ENCODE peak calls at places on chromosome 20, in eight cellular contexts. Z, D, R, F, U, E, Y and X are unnamed samples.

GRCh38 chr20:43911066-43911465 is 3.6 kb upstream of the TOX2 start:
- DNase-seq in Z (no peak), D (no peak), R (no peak), F (no peak), U (no peak), E (no peak), Y (peak), X (no peak)

GRCh38 chr20:32470025-32470861 is 112.1 kb downstream of the ASXL1 start:
- DNase-seq in Z (peak), D (no peak), R (peak), F (no peak), U (peak), E (no peak), Y (peak), X (no peak)

GRCh38 chr20:63125893-63126601 is 89.9 kb downstream of the YTHDF1 start:
- DNase-seq in Z (peak), D (no peak), R (no peak), F (no peak), U (no peak), E (no peak), Y (no peak), X (no peak)

GRCh38 chr20:61605862-61606557 is 353.9 kb downstream of the CDH4 start:
- DNase-seq in Z (no peak), D (no peak), R (no peak), F (no peak), U (no peak), E (no peak), Y (no peak), X (no peak)

GRCh38 chr20:62066983-62067433 is 1.3 kb upstream of the TAF4 start:
- DNase-seq in Z (no peak), D (no peak), R (peak), F (no peak), U (peak), E (no peak), Y (no peak), X (no peak)

GRCh38 chr20:12764053-12764452 is 244.7 kb upstream of the SPTLC3 start:
- DNase-seq in Z (no peak), D (no peak), R (no peak), F (no peak), U (no peak), E (no peak), Y (no peak), X (no peak)

GRCh38 chr20:63657260-63657936 is 714 bp upstream of the RTEL1 start:
- DNase-seq in Z (peak), D (no peak), R (no peak), F (no peak), U (no peak), E (no peak), Y (peak), X (no peak)

GRCh38 chr20:33313686-33314314 is 30.8 kb downstream of the BPIFB1 start:
- DNase-seq in Z (no peak), D (no peak), R (no peak), F (no peak), U (no peak), E (no peak), Y (no peak), X (no peak)

GRCh38 chr20:1382670-1383069 is 10.2 kb downstream of the FKBP1A start:
- DNase-seq in Z (no peak), D (no peak), R (no peak), F (no peak), U (no peak), E (no peak), Y (peak), X (no peak)

GRCh38 chr20:2796011-2796660 is 4.3 kb downstream of the CPXM1 start:
- DNase-seq in Z (no peak), D (no peak), R (no peak), F (no peak), U (no peak), E (no peak), Y (no peak), X (no peak)

GRCh38 chr20:54350415-54350814 is 125.0 kb upstream of the DOK5 start:
- DNase-seq in Z (no peak), D (no peak), R (no peak), F (no peak), U (no peak), E (no peak), Y (peak), X (no peak)

GRCh38 chr20:55800501-55800900 is 204.8 kb downstream of the CBLN4 start:
- DNase-seq in Z (no peak), D (no peak), R (no peak), F (no peak), U (no peak), E (no peak), Y (no peak), X (no peak)

GRCh38 chr20:13336308-13337089 is 115.4 kb downstream of the ISM1 start:
- DNase-seq in Z (no peak), D (no peak), R (peak), F (no peak), U (no peak), E (no peak), Y (no peak), X (no peak)

GRCh38 chr20:56722042-56722441 is 92.9 kb downstream of the TFAP2C start:
- DNase-seq in Z (no peak), D (no peak), R (no peak), F (peak), U (peak), E (no peak), Y (no peak), X (peak)

GRCh38 chr20:40525356-40525755 is 163.7 kb downstream of the MAFB start:
- DNase-seq in Z (no peak), D (no peak), R (no peak), F (no peak), U (no peak), E (no peak), Y (peak), X (no peak)

GRCh38 chr20:49724637-49725606 is 11.2 kb upstream of the B4GALT5 start:
- DNase-seq in Z (no peak), D (no peak), R (no peak), F (peak), U (peak), E (no peak), Y (peak), X (no peak)

GRCh38 chr20:24708411-24709295 is 239.2 kb downstream of the SYNDIG1 start:
- DNase-seq in Z (no peak), D (no peak), R (peak), F (no peak), U (no peak), E (no peak), Y (no peak), X (no peak)

GRCh38 chr20:58523916-58524315 is 8.7 kb upstream of the APCDD1L start:
- DNase-seq in Z (no peak), D (no peak), R (no peak), F (no peak), U (no peak), E (no peak), Y (peak), X (no peak)

GRCh38 chr20:6142348-6142993 is 19.6 kb upstream of the FERMT1 start:
- DNase-seq in Z (peak), D (no peak), R (peak), F (peak), U (peak), E (no peak), Y (peak), X (no peak)

GRCh38 chr20:17431621-17432364 is 99.4 kb downstream of the BFSP1 start:
- DNase-seq in Z (peak), D (peak), R (peak), F (peak), U (peak), E (peak), Y (peak), X (no peak)

GRCh38 chr20:59737073-59737691 is 132.8 kb downstream of the PHACTR3 start:
- DNase-seq in Z (no peak), D (no peak), R (no peak), F (no peak), U (no peak), E (no peak), Y (no peak), X (no peak)

GRCh38 chr20:62958388-62959100 is 6.0 kb downstream of the SLC17A9 start:
- DNase-seq in Z (no peak), D (no peak), R (no peak), F (no peak), U (no peak), E (no peak), Y (no peak), X (no peak)

GRCh38 chr20:58883243-58883691 is 30.8 kb downstream of the GNAS start:
- DNase-seq in Z (no peak), D (no peak), R (no peak), F (no peak), U (no peak), E (no peak), Y (no peak), X (no peak)

GRCh38 chr20:17966432-17967312 is 1.9 kb downstream of the SNX5 start:
- DNase-seq in Z (no peak), D (no peak), R (peak), F (no peak), U (peak), E (no peak), Y (peak), X (no peak)

GRCh38 chr20:10793741-10794140 is 119.9 kb upstream of the JAG1 start:
- DNase-seq in Z (no peak), D (no peak), R (no peak), F (no peak), U (no peak), E (no peak), Y (no peak), X (no peak)

GRCh38 chr20:37527638-37528441 is at the start of gene BLCAP:
- DNase-seq in Z (peak), D (peak), R (peak), F (peak), U (peak), E (peak), Y (peak), X (peak)

GRCh38 chr20:38152175-38153010 is 12.7 kb downstream of the TGM2 start:
- DNase-seq in Z (peak), D (no peak), R (peak), F (peak), U (peak), E (no peak), Y (peak), X (no peak)

GRCh38 chr20:32945710-32946221 is 58.5 kb downstream of the SUN5 start:
- DNase-seq in Z (no peak), D (no peak), R (no peak), F (no peak), U (peak), E (no peak), Y (peak), X (no peak)

GRCh38 chr20:44733341-44734069 is 12.2 kb upstream of the KCNK15 start:
- DNase-seq in Z (peak), D (peak), R (peak), F (peak), U (peak), E (peak), Y (peak), X (no peak)

GRCh38 chr20:18180815-18181214 is 43.2 kb downstream of the KAT14 start:
- DNase-seq in Z (no peak), D (no peak), R (no peak), F (no peak), U (no peak), E (no peak), Y (no peak), X (no peak)

GRCh38 chr20:56285496-56285895 is 37.0 kb downstream of the MC3R start:
- DNase-seq in Z (no peak), D (no peak), R (no peak), F (no peak), U (no peak), E (no peak), Y (peak), X (no peak)

GRCh38 chr20:63090052-63090451 is 83.3 kb upstream of the BHLHE23 start:
- DNase-seq in Z (peak), D (no peak), R (no peak), F (no peak), U (no peak), E (no peak), Y (no peak), X (no peak)

GRCh38 chr20:60037120-60037499 is 78.9 kb downstream of the CDH26 start:
- DNase-seq in Z (no peak), D (no peak), R (no peak), F (no peak), U (no peak), E (no peak), Y (no peak), X (no peak)

GRCh38 chr20:8589956-8590355 is 457.9 kb downstream of the PLCB1 start:
- DNase-seq in Z (no peak), D (no peak), R (no peak), F (no peak), U (no peak), E (no peak), Y (peak), X (no peak)

GRCh38 chr20:61589055-61589385 is 337.0 kb downstream of the CDH4 start:
- DNase-seq in Z (no peak), D (no peak), R (no peak), F (no peak), U (no peak), E (no peak), Y (peak), X (no peak)